ENCODE peak calls at places on chromosome 1, in seven cellular contexts. C is heart left ventricle, J is fibroblast of lung, U is MM.1S, R is ascending aorta, O is upper lobe of right lung, M is breast epithelium. L is an unnamed sample. For H3K4me1 and H3K36me3, the result is how much of the 10 kb centered on the place peaks cover.

GRCh38 chr1:47230692-47231313 is 1.2 kb downstream of the TAL1 start:
- DNase-seq in C (peak), J (no peak), U (no peak), R (no peak), O (no peak), M (no peak), L (no peak)

GRCh38 chr1:11188858-11189451 is at the start of gene ANGPTL7:
- DNase-seq in C (no peak), J (no peak), U (no peak), R (no peak), O (no peak), M (no peak), L (peak)

GRCh38 chr1:109193653-109194590 is 19.8 kb upstream of the SARS1 start:
- DNase-seq in C (no peak), J (no peak), U (peak), R (no peak), O (peak), M (no peak), L (no peak)

GRCh38 chr1:224109981-224110380 is 3.9 kb upstream of the FBXO28 start:
- DNase-seq in C (no peak), J (no peak), U (no peak), R (no peak), O (no peak), M (no peak), L (no peak)

GRCh38 chr1:54887665-54888071 is 673 bp upstream of the DHCR24 start:
- DNase-seq in C (no peak), J (no peak), U (no peak), R (peak), O (peak), M (peak), L (no peak)

GRCh38 chr1:5287178-5288155 is 633.1 kb downstream of the AJAP1 start:
- DNase-seq in C (no peak), J (no peak), U (no peak), R (no peak), O (no peak), M (no peak), L (no peak)

GRCh38 chr1:28369225-28369517 is 369 bp upstream of the PHACTR4 start:
- DNase-seq in C (no peak), J (no peak), U (no peak), R (no peak), O (no peak), M (no peak), L (no peak)

GRCh38 chr1:189693140-189693539 is 784.5 kb downstream of the BRINP3 start:
- DNase-seq in C (no peak), J (no peak), U (no peak), R (no peak), O (no peak), M (no peak), L (no peak)

GRCh38 chr1:229117664-229118300 is 153.1 kb upstream of the RAB4A start:
- DNase-seq in C (peak), J (peak), U (no peak), R (peak), O (peak), M (peak), L (no peak)

GRCh38 chr1:11568687-11569086 is 85.5 kb downstream of the FBXO2 start:
- DNase-seq in C (no peak), J (peak), U (peak), R (no peak), O (no peak), M (no peak), L (no peak)

DNA sequence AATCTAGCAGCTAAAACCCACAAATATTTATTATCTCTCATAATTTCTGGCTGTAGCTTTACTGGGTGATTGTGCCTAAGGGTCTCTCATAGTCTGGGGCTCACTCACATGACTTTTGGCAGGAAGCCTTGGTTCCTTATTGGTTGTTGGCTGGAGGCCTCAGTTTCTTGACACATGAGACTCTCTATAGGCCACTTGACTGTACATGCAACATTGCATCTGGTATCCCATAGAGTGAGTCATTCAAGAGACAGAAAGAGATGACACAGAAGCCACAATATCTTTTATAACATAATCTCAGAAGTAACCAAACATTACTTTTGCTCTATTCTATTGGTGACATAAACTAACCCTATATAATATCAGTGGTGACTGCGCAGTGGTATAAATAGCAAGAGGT is 128.5 kb upstream of the HNRNPU start:
- DNase-seq in C (no peak), J (no peak), U (no peak), R (no peak), O (no peak), M (no peak), L (no peak)
- H3K4me1 ChIP-seq in C (under half), J (under half), U (under half), R (under half), O (under half), M (under half), L (under half)

GRCh38 chr1:222557574-222557973 is 9.7 kb upstream of the HHIPL2 start:
- DNase-seq in C (no peak), J (no peak), U (no peak), R (no peak), O (no peak), M (no peak), L (no peak)
- H3K36me3 ChIP-seq in C (under half), J (under half), U (under half), R (under half), O (under half), M (under half), L (half or more)

GRCh38 chr1:8167936-8168335 is 141.8 kb upstream of the ERRFI1 start:
- DNase-seq in C (no peak), J (no peak), U (no peak), R (no peak), O (no peak), M (no peak), L (no peak)

GRCh38 chr1:8166436-8166835 is 140.3 kb upstream of the ERRFI1 start:
- DNase-seq in C (no peak), J (no peak), U (no peak), R (no peak), O (no peak), M (no peak), L (no peak)

GRCh38 chr1:8170059-8170835 is 144.1 kb upstream of the ERRFI1 start:
- DNase-seq in C (no peak), J (no peak), U (no peak), R (no peak), O (peak), M (no peak), L (no peak)

GRCh38 chr1:8171751-8172464 is 145.8 kb upstream of the ERRFI1 start:
- DNase-seq in C (no peak), J (no peak), U (no peak), R (no peak), O (peak), M (no peak), L (no peak)

GRCh38 chr1:8169364-8170058 is 143.4 kb upstream of the ERRFI1 start:
- DNase-seq in C (peak), J (peak), U (peak), R (no peak), O (peak), M (peak), L (peak)
- H3K4me1 ChIP-seq in C (under half), J (under half), U (under half), R (under half), O (under half), M (under half), L (under half)

GRCh38 chr1:169126335-169126734 is 19.8 kb downstream of the ATP1B1 start:
- DNase-seq in C (no peak), J (no peak), U (no peak), R (no peak), O (no peak), M (no peak), L (no peak)
- H3K36me3 ChIP-seq in C (under half), J (under half), U (under half), R (under half), O (half or more), M (under half), L (under half)

GRCh38 chr1:147117109-147117508 is 55.2 kb downstream of the PRKAB2 start:
- DNase-seq in C (no peak), J (no peak), U (no peak), R (no peak), O (no peak), M (no peak), L (no peak)
- H3K4me1 ChIP-seq in C (under half), J (under half), U (under half), R (under half), O (under half), M (under half), L (under half)

DNA sequence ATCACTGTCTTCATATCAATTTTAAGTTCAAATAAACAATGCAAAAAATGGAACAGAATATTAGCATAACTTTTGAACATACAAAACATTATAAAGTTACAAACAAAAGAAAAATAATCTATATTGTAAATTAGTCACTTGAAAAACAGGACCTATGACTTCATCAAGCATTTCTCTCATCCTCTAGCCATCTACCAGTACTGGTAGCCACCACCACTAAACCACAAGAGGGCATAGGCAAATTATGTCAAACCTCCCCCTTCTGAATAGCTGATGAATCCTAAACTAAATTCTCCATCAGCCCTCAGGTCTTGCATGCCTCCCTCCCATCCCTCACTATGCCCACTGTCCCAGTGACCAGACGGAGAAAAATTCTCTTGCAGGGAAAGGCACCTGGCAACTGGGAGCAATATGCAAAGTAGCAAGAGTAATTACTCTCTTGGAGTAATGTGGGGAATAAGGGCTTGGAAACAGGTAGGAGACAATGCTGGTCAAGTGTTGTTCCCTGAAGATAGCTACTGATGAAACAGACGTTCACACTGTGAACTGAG is 37.1 kb downstream of the SSX2IP start:
- DNase-seq in C (no peak), J (peak), U (no peak), R (no peak), O (no peak), M (no peak), L (no peak)
- H3K36me3 ChIP-seq in C (under half), J (under half), U (under half), R (under half), O (under half), M (under half), L (under half)

GRCh38 chr1:226665505-226666163 is 73.4 kb downstream of the ITPKB start:
- DNase-seq in C (peak), J (no peak), U (no peak), R (no peak), O (no peak), M (no peak), L (no peak)
- H3K4me1 ChIP-seq in C (half or more), J (under half), U (under half), R (half or more), O (half or more), M (under half), L (under half)

DNA sequence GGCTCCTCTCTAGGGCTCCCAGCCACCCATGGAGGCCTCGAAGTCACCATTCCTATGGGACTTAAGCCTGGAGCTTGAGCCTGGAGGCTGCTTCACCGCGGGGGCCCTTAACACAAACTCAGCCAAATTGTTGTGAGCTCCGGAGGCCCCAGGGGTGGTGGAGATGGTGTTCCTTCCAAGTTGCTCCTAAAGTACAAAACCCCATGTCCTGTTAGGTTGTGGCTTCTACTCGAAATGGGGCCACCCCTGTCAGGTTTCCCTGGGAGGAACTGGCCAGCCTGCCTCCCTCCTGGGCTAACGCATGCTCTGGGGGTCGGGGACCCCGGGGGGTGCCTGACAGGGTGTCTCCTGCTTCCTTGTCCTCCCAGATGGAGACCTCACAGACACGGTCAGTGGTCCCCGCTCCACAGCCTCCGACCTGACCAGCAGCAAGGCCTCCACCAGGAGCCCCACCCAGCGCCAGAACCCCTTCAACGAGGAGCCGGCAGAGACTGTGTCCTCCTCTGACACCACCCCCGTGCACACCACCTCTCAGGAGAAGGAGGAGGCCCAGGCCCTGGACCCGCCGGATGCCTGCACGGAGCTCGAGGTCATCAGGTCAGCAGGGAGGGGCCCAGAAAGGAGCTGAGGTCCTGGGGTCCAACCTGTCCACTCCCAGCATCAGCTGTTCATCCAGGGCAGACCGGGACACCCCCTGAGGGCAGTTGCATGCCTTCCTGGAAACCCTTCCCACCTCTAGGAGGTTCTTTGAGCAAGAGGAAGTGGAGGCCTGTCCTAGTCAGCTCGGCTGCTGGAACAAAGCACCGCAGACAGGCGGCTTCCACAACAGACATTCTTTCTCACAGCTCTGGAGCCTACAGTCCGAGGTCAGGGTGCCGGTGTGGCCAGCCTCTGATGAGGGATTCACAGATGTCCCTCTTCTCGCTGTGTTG is 10.8 kb upstream of the SLC25A34 start:
- DNase-seq in C (peak), J (no peak), U (no peak), R (no peak), O (no peak), M (no peak), L (no peak)
- H3K36me3 ChIP-seq in C (under half), J (under half), U (under half), R (half or more), O (half or more), M (under half), L (under half)

GRCh38 chr1:21935891-21936365 is 1.2 kb downstream of the HSPG2 start:
- DNase-seq in C (no peak), J (no peak), U (no peak), R (no peak), O (no peak), M (no peak), L (no peak)

GRCh38 chr1:21936366-21937031 is 611 bp downstream of the HSPG2 start:
- DNase-seq in C (no peak), J (no peak), U (no peak), R (no peak), O (no peak), M (no peak), L (no peak)

GRCh38 chr1:21937372-21938121 is 437 bp upstream of the HSPG2 start:
- DNase-seq in C (peak), J (peak), U (peak), R (peak), O (peak), M (peak), L (peak)

GRCh38 chr1:21935393-21935804 is 1.7 kb downstream of the HSPG2 start:
- DNase-seq in C (no peak), J (peak), U (no peak), R (no peak), O (no peak), M (no peak), L (no peak)

GRCh38 chr1:21937034-21937371 is at the start of gene HSPG2:
- DNase-seq in C (no peak), J (no peak), U (no peak), R (no peak), O (no peak), M (no peak), L (no peak)
- H3K4me1 ChIP-seq in C (half or more), J (under half), U (under half), R (half or more), O (half or more), M (under half), L (half or more)

GRCh38 chr1:156912861-156913808 is 7.3 kb upstream of the LRRC71 start:
- DNase-seq in C (no peak), J (no peak), U (no peak), R (no peak), O (peak), M (no peak), L (no peak)

GRCh38 chr1:156912310-156912709 is 8.1 kb upstream of the LRRC71 start:
- DNase-seq in C (no peak), J (no peak), U (no peak), R (no peak), O (no peak), M (no peak), L (no peak)

GRCh38 chr1:156910309-156910782 is 10.1 kb upstream of the LRRC71 start:
- DNase-seq in C (no peak), J (no peak), U (peak), R (no peak), O (no peak), M (no peak), L (no peak)

GRCh38 chr1:156909671-156910070 is 10.8 kb upstream of the LRRC71 start:
- DNase-seq in C (no peak), J (no peak), U (no peak), R (no peak), O (no peak), M (no peak), L (no peak)

GRCh38 chr1:156911587-156912298 is 8.7 kb upstream of the LRRC71 start:
- DNase-seq in C (no peak), J (no peak), U (no peak), R (no peak), O (no peak), M (no peak), L (no peak)
- H3K36me3 ChIP-seq in C (under half), J (under half), U (under half), R (under half), O (under half), M (under half), L (under half)